ENCODE peak calls at places on chromosomes 6 and 20, in seven cellular contexts. M, E, B, D, K, Y and A are unnamed samples.

GRCh38 chr6:97067045-97067444 is 142.5 kb downstream of the KLHL32 start:
- DNase-seq in M (no peak), E (no peak), B (no peak), D (no peak), K (no peak), Y (no peak), A (no peak)

GRCh38 chr6:83735461-83735860 is 26.6 kb upstream of the SNAP91 start:
- DNase-seq in M (no peak), E (no peak), B (no peak), D (no peak), K (no peak), Y (no peak), A (no peak)

GRCh38 chr20:14712302-14712739 is 374.9 kb upstream of the FLRT3 start:
- DNase-seq in M (no peak), E (no peak), B (no peak), D (no peak), K (no peak), Y (peak), A (no peak)

GRCh38 chr20:58433759-58434158 is 44.7 kb downstream of the VAPB start:
- DNase-seq in M (no peak), E (no peak), B (no peak), D (no peak), K (no peak), Y (peak), A (no peak)

GRCh38 chr6:41640436-41640835 is 2.2 kb downstream of the MDFI start:
- DNase-seq in M (peak), E (no peak), B (no peak), D (no peak), K (no peak), Y (no peak), A (no peak)

GRCh38 chr6:142881771-142882170 is 63.2 kb downstream of the HIVEP2 start:
- DNase-seq in M (no peak), E (no peak), B (no peak), D (no peak), K (no peak), Y (peak), A (no peak)

GRCh38 chr6:155448823-155449789 is 6.5 kb downstream of the NOX3 start:
- DNase-seq in M (no peak), E (no peak), B (no peak), D (no peak), K (no peak), Y (no peak), A (no peak)

GRCh38 chr6:14883921-14884320 is 361.9 kb upstream of the JARID2 start:
- DNase-seq in M (no peak), E (no peak), B (no peak), D (no peak), K (no peak), Y (peak), A (no peak)

GRCh38 chr20:53408728-53409157 is 184.9 kb downstream of the ZNF217 start:
- DNase-seq in M (no peak), E (no peak), B (no peak), D (no peak), K (no peak), Y (peak), A (no peak)

GRCh38 chr6:107290491-107290890 is 168.9 kb downstream of the PDSS2 start:
- DNase-seq in M (no peak), E (no peak), B (no peak), D (no peak), K (no peak), Y (no peak), A (no peak)

GRCh38 chr20:58102252-58102651 is 126.2 kb downstream of the ANKRD60 start:
- DNase-seq in M (no peak), E (no peak), B (no peak), D (no peak), K (no peak), Y (no peak), A (no peak)

GRCh38 chr6:15551798-15552197 is 111.0 kb downstream of the DTNBP1 start:
- DNase-seq in M (peak), E (no peak), B (no peak), D (no peak), K (no peak), Y (peak), A (peak)

GRCh38 chr6:26322645-26323482 is 42.1 kb upstream of the BTN3A2 start:
- DNase-seq in M (no peak), E (no peak), B (peak), D (peak), K (peak), Y (peak), A (no peak)

GRCh38 chr6:62707914-62708313 is 421.9 kb upstream of the KHDRBS2 start:
- DNase-seq in M (no peak), E (no peak), B (no peak), D (no peak), K (no peak), Y (no peak), A (no peak)

GRCh38 chr6:138086573-138087196 is 20.5 kb downstream of the PERP start:
- DNase-seq in M (no peak), E (no peak), B (peak), D (no peak), K (no peak), Y (peak), A (no peak)

GRCh38 chr6:169864148-169865030 is 113.0 kb downstream of the ERMARD start:
- DNase-seq in M (no peak), E (peak), B (no peak), D (no peak), K (peak), Y (no peak), A (no peak)

GRCh38 chr6:40695750-40696415 is 108.7 kb upstream of the LRFN2 start:
- DNase-seq in M (no peak), E (peak), B (no peak), D (no peak), K (no peak), Y (no peak), A (no peak)

GRCh38 chr6:43491750-43492661 is 14.6 kb downstream of the TJAP1 start:
- DNase-seq in M (peak), E (peak), B (no peak), D (no peak), K (peak), Y (peak), A (peak)

GRCh38 chr6:38337819-38338465 is 301.8 kb downstream of the BTBD9 start:
- DNase-seq in M (no peak), E (no peak), B (peak), D (no peak), K (no peak), Y (peak), A (no peak)

GRCh38 chr20:63536241-63536977 is 767 bp downstream of the PTK6 start:
- DNase-seq in M (peak), E (peak), B (no peak), D (no peak), K (peak), Y (peak), A (peak)

GRCh38 chr6:25006565-25007001 is 70.8 kb upstream of the RIPOR2 start:
- DNase-seq in M (peak), E (peak), B (no peak), D (no peak), K (peak), Y (no peak), A (no peak)

GRCh38 chr6:42970859-42971612 is 7.9 kb downstream of the PEX6 start:
- DNase-seq in M (no peak), E (no peak), B (peak), D (no peak), K (no peak), Y (peak), A (no peak)

GRCh38 chr20:49140411-49140810 is 47.7 kb downstream of the STAU1 start:
- DNase-seq in M (no peak), E (no peak), B (no peak), D (no peak), K (no peak), Y (no peak), A (no peak)
- TF ChIP-seq POLR2A in M (no peak), E (no peak), B (no peak), D (no peak), K (no peak), Y (no peak), A (no peak)

DNA sequence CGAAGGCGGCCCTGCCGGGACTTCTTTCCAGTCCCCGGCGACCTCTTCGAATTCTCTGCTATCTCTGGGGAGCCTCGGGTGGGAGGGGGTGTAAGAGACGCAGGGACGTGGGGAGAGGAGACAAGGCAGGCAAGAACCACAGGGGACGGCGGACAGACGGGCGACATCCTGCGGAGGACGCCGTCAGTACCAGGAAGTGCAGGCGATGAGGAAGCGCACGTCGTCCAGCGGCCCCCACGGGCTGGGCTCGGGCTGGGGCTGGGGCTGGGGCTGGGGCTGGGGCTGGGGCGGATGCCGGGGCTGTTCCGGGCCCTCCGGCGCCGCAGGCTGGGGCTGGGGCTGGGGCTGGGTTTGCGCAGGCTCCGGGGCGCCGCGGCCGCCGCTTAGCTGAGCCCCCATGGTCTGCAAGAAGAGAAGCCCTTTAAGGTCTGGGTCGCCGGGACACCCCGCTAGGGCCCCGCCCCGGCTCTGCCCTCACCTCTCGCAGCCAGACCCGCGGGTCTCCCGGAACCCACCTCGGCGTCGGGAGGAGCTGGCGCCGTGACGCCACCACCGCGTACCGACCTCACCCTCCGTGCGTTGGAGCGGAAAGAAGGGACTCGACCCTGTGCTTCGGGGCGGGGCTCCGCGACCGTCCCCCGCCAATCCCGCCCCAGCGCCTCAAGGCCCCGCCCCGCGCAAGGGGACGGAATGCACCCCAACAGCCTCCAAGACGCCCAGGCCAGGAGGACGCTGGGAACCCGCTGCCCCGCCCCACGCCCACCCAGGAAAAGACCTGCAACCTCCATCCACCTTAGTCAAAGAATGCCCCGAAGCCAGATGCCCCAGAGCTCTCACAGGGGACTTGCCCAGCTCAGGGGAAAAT is at the start of gene MMP24OS:
- DNase-seq in M (peak), E (peak), B (no peak), D (peak), K (peak), Y (peak), A (peak)
- TF ChIP-seq CTCF in M (peak), E (no peak), B (no peak), D (peak), K (peak), Y (peak), A (no peak)

DNA sequence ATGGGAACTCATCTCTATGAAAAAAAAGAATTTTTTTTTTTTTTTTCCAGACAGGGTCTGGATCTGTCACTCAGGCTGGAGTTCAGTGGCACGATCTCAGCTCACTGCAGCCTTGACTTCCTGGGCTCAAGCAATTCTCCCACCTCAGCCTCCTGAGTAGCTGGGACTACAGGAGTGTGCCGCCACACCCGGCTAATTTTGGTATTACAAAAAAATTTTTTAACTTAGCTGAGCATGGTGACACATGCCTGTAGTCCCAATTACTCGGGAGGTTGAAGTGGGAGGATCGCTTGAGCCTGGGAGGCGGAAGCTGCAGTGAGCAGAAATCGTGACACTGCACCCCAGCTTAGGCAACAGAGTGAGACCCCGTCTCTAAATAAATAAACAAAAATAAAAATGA is 7.5 kb downstream of the DEF6 start:
- DNase-seq in M (no peak), E (no peak), B (no peak), D (no peak), K (no peak), Y (no peak), A (no peak)
- H3K27ac ChIP-seq in M (no peak), E (no peak), B (no peak), D (no peak), K (no peak), Y (no peak), A (no peak)

DNA sequence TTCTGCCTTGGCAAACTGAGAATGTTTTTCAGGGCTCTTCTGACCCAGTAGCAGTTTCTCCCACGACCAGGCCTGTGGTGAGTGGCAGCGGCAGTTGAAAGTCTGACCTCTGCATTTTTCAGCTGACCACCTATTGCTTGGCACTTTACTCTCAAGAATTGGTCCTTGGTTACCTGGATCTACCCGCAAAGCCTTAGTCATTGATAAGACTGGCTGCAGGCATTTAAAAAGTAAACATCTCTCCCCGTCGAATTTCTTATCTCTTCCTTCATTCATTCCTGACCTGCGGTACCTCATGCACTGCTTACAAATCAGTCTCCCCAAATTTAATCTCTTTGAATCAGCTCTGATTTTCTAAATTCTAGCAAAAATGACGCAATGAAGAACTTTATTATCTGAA is 26.1 kb upstream of the IPCEF1 start:
- DNase-seq in M (no peak), E (peak), B (peak), D (no peak), K (no peak), Y (no peak), A (no peak)
- TF ChIP-seq POLR2A in M (no peak), E (no peak), B (no peak), D (no peak), K (no peak), Y (no peak), A (no peak)